ENCODE peak calls at places on chromosomes 11 and 22, in four cellular contexts. Y is thoracic aorta, S is cardiac muscle cell, N is stomach. V is an unnamed sample. For H3K4me1, the result is how much of the 10 kb centered on the place peaks cover.

GRCh38 chr11:76047231-76047630 is 159.1 kb downstream of the WNT11 start:
- DNase-seq in Y (no peak), S (no peak), N (no peak), V (no peak)

GRCh38 chr22:22992474-22992873 is 77.8 kb upstream of the GNAZ start:
- DNase-seq in Y (no peak), S (no peak), N (no peak), V (no peak)

GRCh38 chr22:50621948-50622722 is 5.8 kb downstream of the ARSA start:
- DNase-seq in Y (no peak), S (no peak), N (peak), V (no peak)

GRCh38 chr22:44731357-44731970 is 20.9 kb upstream of the ARHGAP8 start:
- DNase-seq in Y (no peak), S (no peak), N (no peak), V (no peak)

GRCh38 chr22:43110444-43110926 is at the start of gene BIK:
- DNase-seq in Y (no peak), S (peak), N (peak), V (peak)

GRCh38 chr22:48755332-48755949 is 1072.2 kb downstream of the BRD1 start:
- DNase-seq in Y (no peak), S (no peak), N (peak), V (no peak)

GRCh38 chr11:13405220-13405619 is 57.8 kb downstream of the BTBD10 start:
- DNase-seq in Y (no peak), S (no peak), N (no peak), V (no peak)

GRCh38 chr11:111793863-111794262 is 27.7 kb upstream of the PPP2R1B start:
- DNase-seq in Y (no peak), S (no peak), N (no peak), V (no peak)

GRCh38 chr11:117239295-117239694 is 6.8 kb downstream of the RNF214 start:
- DNase-seq in Y (no peak), S (no peak), N (no peak), V (no peak)

GRCh38 chr11:11148104-11148509 is 204.9 kb downstream of the CSNK2A3 start:
- DNase-seq in Y (peak), S (peak), N (no peak), V (peak)

GRCh38 chr11:10386361-10386760 is 68.7 kb upstream of the AMPD3 start:
- DNase-seq in Y (no peak), S (no peak), N (no peak), V (no peak)

GRCh38 chr22:39522567-39523300 is 2.4 kb downstream of the ATF4 start:
- DNase-seq in Y (no peak), S (peak), N (peak), V (peak)

GRCh38 chr22:48717883-48718817 is 1109.5 kb downstream of the BRD1 start:
- DNase-seq in Y (no peak), S (no peak), N (no peak), V (no peak)

GRCh38 chr11:43788394-43788793 is 92.2 kb upstream of the ALKBH3 start:
- DNase-seq in Y (no peak), S (no peak), N (no peak), V (no peak)

GRCh38 chr22:39352301-39352867 is 2.6 kb downstream of the SYNGR1 start:
- DNase-seq in Y (no peak), S (no peak), N (no peak), V (no peak)

GRCh38 chr22:21651521-21652009 is 9.5 kb downstream of the SDF2L1 start:
- DNase-seq in Y (no peak), S (no peak), N (no peak), V (no peak)

GRCh38 chr11:69799582-69799981 is 19.6 kb downstream of the FGF3 start:
- DNase-seq in Y (no peak), S (no peak), N (no peak), V (no peak)

GRCh38 chr22:49733631-49734030 is 94.0 kb downstream of the BRD1 start:
- DNase-seq in Y (no peak), S (no peak), N (no peak), V (no peak)

GRCh38 chr11:41921991-41922390 is 462.5 kb upstream of the LRRC4C start:
- DNase-seq in Y (no peak), S (no peak), N (no peak), V (no peak)

GRCh38 chr11:104846216-104846615 is 52.0 kb downstream of the CASP12 start:
- DNase-seq in Y (no peak), S (no peak), N (no peak), V (no peak)

GRCh38 chr11:33736148-33736809 is at the start of gene CD59:
- DNase-seq in Y (peak), S (peak), N (peak), V (peak)

GRCh38 chr11:7592706-7593105 is 78.9 kb downstream of the PPFIBP2 start:
- DNase-seq in Y (no peak), S (no peak), N (peak), V (peak)

GRCh38 chr22:39343259-39344045 is 6.3 kb upstream of the SYNGR1 start:
- DNase-seq in Y (no peak), S (peak), N (peak), V (peak)

GRCh38 chr11:83544871-83545270 is 258.7 kb upstream of the CCDC90B start:
- DNase-seq in Y (no peak), S (no peak), N (no peak), V (no peak)
- H3K4me1 ChIP-seq in Y (under half), S (under half), N (under half), V (under half)

GRCh38 chr11:279966-280761 is 2.0 kb downstream of the NLRP6 start:
- DNase-seq in Y (no peak), S (peak), N (no peak), V (peak)
- TF ChIP-seq CTCF in Y (no peak), S (peak), N (no peak), V (no peak)

GRCh38 chr11:26842458-26842841 is 120.6 kb upstream of the SLC5A12 start:
- DNase-seq in Y (no peak), S (no peak), N (no peak), V (no peak)

GRCh38 chr11:26839911-26840705 is 118.2 kb upstream of the SLC5A12 start:
- DNase-seq in Y (no peak), S (no peak), N (no peak), V (no peak)

GRCh38 chr11:26843539-26843938 is 121.7 kb upstream of the SLC5A12 start:
- DNase-seq in Y (no peak), S (no peak), N (no peak), V (no peak)

GRCh38 chr11:26842883-26843282 is 121.0 kb upstream of the SLC5A12 start:
- DNase-seq in Y (no peak), S (no peak), N (no peak), V (no peak)

GRCh38 chr11:26841818-26842457 is 120.1 kb upstream of the SLC5A12 start:
- DNase-seq in Y (peak), S (no peak), N (no peak), V (no peak)
- H3K4me3 ChIP-seq in Y (peak), S (no peak), N (no peak), V (no peak)

DNA sequence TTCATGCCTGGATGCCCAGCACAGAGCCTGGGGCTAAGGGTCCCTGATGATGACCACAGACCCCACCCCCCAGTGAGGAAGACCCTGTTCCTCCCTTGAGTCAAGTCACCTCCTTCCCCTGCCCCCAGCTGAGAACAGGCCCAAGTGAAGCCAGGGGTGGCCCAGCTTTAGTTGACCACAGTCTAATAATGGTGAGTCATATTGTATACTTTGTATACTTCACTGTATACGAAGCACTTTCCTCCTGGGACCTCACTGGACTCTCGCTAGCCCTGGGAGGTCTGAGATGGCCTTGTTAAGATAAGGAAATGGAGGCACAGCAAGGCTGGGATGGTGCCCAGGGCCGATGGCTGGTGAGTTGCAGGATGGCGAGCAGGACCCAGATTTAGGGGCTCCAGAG is 3.7 kb upstream of the FLRT1 start:
- DNase-seq in Y (no peak), S (no peak), N (no peak), V (no peak)
- H3K4me1 ChIP-seq in Y (under half), S (under half), N (under half), V (under half)

DNA sequence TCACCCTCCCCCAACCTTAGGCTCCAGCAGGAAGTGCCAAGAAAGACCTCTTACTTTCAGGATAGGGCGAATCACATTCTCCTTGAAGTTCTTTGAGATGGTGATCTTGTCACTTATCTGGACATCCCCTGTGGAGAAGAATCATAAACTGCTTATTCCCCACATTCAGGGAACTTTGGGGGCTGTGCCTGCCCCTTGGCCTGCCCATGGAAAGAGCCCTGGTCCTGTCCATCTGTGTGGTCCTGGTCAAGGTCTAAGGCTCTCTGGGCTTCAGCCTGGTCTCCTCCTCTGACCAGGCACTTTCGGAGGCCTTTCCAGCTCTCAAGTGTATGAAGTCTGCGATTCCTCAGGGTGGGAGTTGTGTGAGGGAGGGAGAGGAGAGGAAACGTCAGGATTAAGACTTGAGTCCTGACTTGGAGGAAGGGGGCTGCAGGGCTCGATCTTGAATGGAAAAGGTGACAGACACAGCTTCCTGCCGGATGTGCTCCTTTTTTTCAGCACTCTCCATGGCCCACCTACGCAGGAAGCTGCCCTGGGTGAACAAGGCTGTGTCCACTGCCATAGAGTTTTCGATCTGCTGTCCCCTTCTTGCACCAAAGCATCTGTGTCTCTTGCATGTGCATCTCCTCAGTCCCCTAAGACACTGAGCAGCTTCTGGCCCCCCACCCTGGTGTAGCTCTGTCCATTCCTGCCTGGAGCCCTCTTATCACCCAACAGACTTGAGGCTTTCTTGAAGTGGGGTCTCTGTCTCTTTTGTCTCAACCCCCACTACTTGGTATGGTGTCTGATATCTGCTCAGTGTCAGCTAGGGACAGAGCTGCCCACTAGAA is 50.8 kb upstream of the PHOX2A start:
- DNase-seq in Y (no peak), S (no peak), N (no peak), V (no peak)
- TF ChIP-seq CTCF in Y (no peak), S (no peak), N (no peak), V (no peak)

DNA sequence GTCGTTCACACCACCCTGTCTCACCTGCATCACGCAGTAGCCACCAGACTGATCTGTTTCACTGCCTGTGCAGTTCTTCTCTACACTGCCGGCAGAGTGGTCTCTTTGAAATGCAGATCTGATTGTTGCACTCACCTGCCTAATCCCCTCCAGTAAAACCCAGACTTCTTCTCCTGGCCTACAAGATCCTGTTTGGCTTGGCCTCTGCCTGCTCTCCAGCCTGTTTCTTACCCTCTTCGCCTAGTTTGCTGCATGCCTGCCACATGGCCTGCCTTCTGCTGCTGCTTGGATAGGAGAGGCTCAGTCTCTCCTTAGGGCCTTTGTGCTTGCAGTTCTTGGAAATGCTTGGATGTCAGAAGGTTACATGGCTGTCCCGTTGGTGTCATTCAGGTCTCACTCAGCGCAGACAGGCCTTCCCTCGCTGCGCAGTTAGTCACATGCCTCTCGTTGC is 42.0 kb downstream of the PACS1 start:
- DNase-seq in Y (no peak), S (no peak), N (no peak), V (no peak)
- H3K4me3 ChIP-seq in Y (no peak), S (no peak), N (no peak), V (no peak)

GRCh38 chr11:46253258-46254134 is 24.0 kb upstream of the CREB3L1 start:
- DNase-seq in Y (no peak), S (no peak), N (no peak), V (no peak)
- H3K4me1 ChIP-seq in Y (under half), S (under half), N (under half), V (under half)

V was measured in lower lobe of right lung.